ENCODE peak calls at places on chromosomes 11 and 22, in six cellular contexts. Q, W, C, D, S and Y are unnamed samples.

GRCh38 chr11:47379317-47379716 is 970 bp upstream of the SPI1 start:
- DNase-seq in W (no peak), Q (no peak), D (no peak), S (no peak), C (no peak), Y (no peak)

GRCh38 chr11:113345978-113346377 is 31.6 kb downstream of the TTC12 start:
- DNase-seq in D (no peak), S (no peak), Q (no peak), W (peak), C (no peak), Y (no peak)

GRCh38 chr11:13334068-13334785 is 56.6 kb downstream of the BMAL1 start:
- DNase-seq in D (no peak), W (no peak), C (no peak), Q (no peak), S (no peak), Y (no peak)

GRCh38 chr11:4074266-4074665 is 20.3 kb upstream of the RRM1 start:
- DNase-seq in S (no peak), Q (no peak), D (no peak), W (no peak), C (no peak), Y (no peak)

GRCh38 chr11:126613272-126613671 is 257.8 kb downstream of the ST3GAL4 start:
- DNase-seq in Q (no peak), D (no peak), S (no peak), C (no peak), W (no peak), Y (no peak)

GRCh38 chr22:40567106-40567505 is 69.4 kb downstream of the MRTFA start:
- DNase-seq in D (no peak), C (no peak), Q (no peak), W (peak), S (no peak), Y (no peak)

GRCh38 chr11:15773024-15773423 is 583.3 kb downstream of the SOX6 start:
- DNase-seq in W (no peak), D (no peak), S (no peak), Q (no peak), C (no peak), Y (no peak)

GRCh38 chr22:23533771-23534191 is 46.3 kb downstream of the IGLL1 start:
- DNase-seq in D (no peak), S (no peak), C (no peak), Q (no peak), W (no peak), Y (no peak)

GRCh38 chr11:3021125-3021524 is 29.0 kb upstream of the NAP1L4 start:
- DNase-seq in S (no peak), D (no peak), C (no peak), W (peak), Q (peak), Y (no peak)

GRCh38 chr11:105227363-105227762 is 87.8 kb upstream of the CARD18 start:
- DNase-seq in S (no peak), D (no peak), W (no peak), Q (no peak), C (no peak), Y (no peak)